ENCODE peak calls at places on chromosomes 1 and 21, in six cellular contexts. O is esophagus muscularis mucosa, V is HCT116, P is GM12878, T is IMR-90, M is A549. H is an unnamed sample. For H3K4me1, the result is how much of the 10 kb centered on the place peaks cover.

GRCh38 chr21:15051652-15052554 is 12.9 kb downstream of the NRIP1 start:
- DNase-seq in T (peak), M (peak), V (no peak), P (no peak), O (no peak), H (no peak)

GRCh38 chr1:19427087-19427781 is 58.1 kb downstream of the CAPZB start:
- DNase-seq in O (no peak), T (peak), P (no peak), V (no peak), M (no peak), H (no peak)

GRCh38 chr1:159171254-159171687 is at the start of gene CADM3:
- DNase-seq in V (no peak), P (no peak), O (no peak), M (no peak), T (no peak), H (no peak)

GRCh38 chr1:27403065-27403726 is 10.8 kb downstream of the GPR3 start:
- DNase-seq in O (peak), T (peak), V (no peak), P (no peak), M (peak), H (peak)

GRCh38 chr1:49630156-49630555 is 393.6 kb downstream of the AGBL4 start:
- DNase-seq in P (no peak), O (no peak), M (no peak), V (no peak), T (no peak), H (no peak)

GRCh38 chr1:185560760-185561159 is 173.4 kb upstream of the HMCN1 start:
- DNase-seq in P (no peak), V (no peak), T (no peak), O (no peak), M (no peak), H (peak)

GRCh38 chr1:57360846-57361407 is 62.9 kb downstream of the DAB1 start:
- DNase-seq in T (no peak), P (no peak), V (no peak), O (no peak), M (no peak), H (no peak)

GRCh38 chr1:97849350-97850339 is 71.2 kb downstream of the DPYD start:
- DNase-seq in M (peak), V (no peak), P (no peak), T (peak), O (no peak), H (no peak)

GRCh38 chr1:72230746-72231145 is 51.6 kb downstream of the NEGR1 start:
- DNase-seq in V (no peak), T (peak), O (no peak), P (no peak), M (no peak), H (no peak)

GRCh38 chr1:116538527-116538926 is 32.3 kb downstream of the CD58 start:
- DNase-seq in P (no peak), M (peak), V (peak), O (no peak), T (peak), H (no peak)

GRCh38 chr1:116537439-116537838 is 33.4 kb downstream of the CD58 start:
- DNase-seq in T (peak), V (peak), P (no peak), O (no peak), M (peak), H (no peak)

GRCh38 chr1:116544588-116545358 is 26.1 kb downstream of the CD58 start:
- DNase-seq in M (no peak), V (no peak), O (no peak), P (no peak), T (no peak), H (no peak)

GRCh38 chr1:116537898-116538297 is 32.9 kb downstream of the CD58 start:
- DNase-seq in T (no peak), V (no peak), M (no peak), O (no peak), P (no peak), H (no peak)

GRCh38 chr1:116540088-116540487 is 30.7 kb downstream of the CD58 start:
- DNase-seq in P (no peak), V (no peak), T (no peak), O (no peak), M (no peak), H (no peak)
- TF ChIP-seq POLR2A in P (no peak), V (no peak), T (no peak), O (no peak), M (no peak), H (no peak)

GRCh38 chr21:44299458-44300261 is at the start of gene PFKL:
- DNase-seq in O (no peak), T (peak), V (no peak), P (peak), M (peak), H (no peak)
- H3K4me1 ChIP-seq in O (half or more), T (under half), V (under half), P (under half), M (under half), H (under half)

GRCh38 chr21:8991968-8992621 is 1529.3 kb upstream of the TPTE start:
- DNase-seq in P (no peak), V (no peak), T (no peak), M (peak), O (peak), H (no peak)
- H3K4me3 ChIP-seq in P (no peak), V (no peak), T (no peak), M (no peak), O (no peak), H (no peak)

GRCh38 chr1:143720087-143721023 is 251.4 kb downstream of the FAM72C start:
- DNase-seq in O (no peak), M (peak), P (no peak), T (peak), V (no peak), H (no peak)
- TF ChIP-seq POLR2A in O (no peak), M (no peak), P (no peak), T (no peak), V (no peak), H (no peak)

GRCh38 chr1:208203127-208203847 is 40.9 kb downstream of the PLXNA2 start:
- DNase-seq in V (no peak), M (peak), O (no peak), P (no peak), T (peak), H (no peak)

GRCh38 chr1:208202333-208202987 is 41.7 kb downstream of the PLXNA2 start:
- DNase-seq in M (no peak), V (no peak), O (no peak), P (no peak), T (no peak), H (no peak)

GRCh38 chr1:208205216-208206013 is 38.8 kb downstream of the PLXNA2 start:
- DNase-seq in T (no peak), V (no peak), P (no peak), M (no peak), O (no peak), H (no peak)

GRCh38 chr1:208204779-208205178 is 39.4 kb downstream of the PLXNA2 start:
- DNase-seq in P (no peak), O (no peak), T (no peak), M (no peak), V (no peak), H (no peak)

GRCh38 chr1:208203848-208204609 is 40.2 kb downstream of the PLXNA2 start:
- DNase-seq in O (no peak), V (no peak), M (no peak), P (no peak), T (no peak), H (no peak)
- H3K4me1 ChIP-seq in O (half or more), V (under half), M (under half), P (under half), T (under half), H (half or more)

GRCh38 chr1:228457017-228457395 is 30.2 kb upstream of the RNF187 start:
- DNase-seq in O (no peak), M (no peak), P (no peak), V (no peak), T (no peak), H (no peak)

GRCh38 chr1:228454238-228454637 is 32.9 kb upstream of the RNF187 start:
- DNase-seq in P (no peak), V (no peak), T (no peak), O (no peak), M (no peak), H (no peak)

GRCh38 chr1:228455715-228456114 is 31.5 kb upstream of the RNF187 start:
- DNase-seq in T (peak), M (no peak), O (no peak), P (no peak), V (no peak), H (no peak)

GRCh38 chr1:228457396-228458176 is 29.6 kb upstream of the RNF187 start:
- DNase-seq in V (peak), M (peak), P (peak), O (peak), T (peak), H (peak)

GRCh38 chr1:228456252-228457016 is 30.7 kb upstream of the RNF187 start:
- DNase-seq in V (no peak), P (no peak), O (no peak), M (no peak), T (no peak), H (no peak)
- H3K4me3 ChIP-seq in V (peak), P (peak), O (peak), M (peak), T (peak), H (no peak)

DNA sequence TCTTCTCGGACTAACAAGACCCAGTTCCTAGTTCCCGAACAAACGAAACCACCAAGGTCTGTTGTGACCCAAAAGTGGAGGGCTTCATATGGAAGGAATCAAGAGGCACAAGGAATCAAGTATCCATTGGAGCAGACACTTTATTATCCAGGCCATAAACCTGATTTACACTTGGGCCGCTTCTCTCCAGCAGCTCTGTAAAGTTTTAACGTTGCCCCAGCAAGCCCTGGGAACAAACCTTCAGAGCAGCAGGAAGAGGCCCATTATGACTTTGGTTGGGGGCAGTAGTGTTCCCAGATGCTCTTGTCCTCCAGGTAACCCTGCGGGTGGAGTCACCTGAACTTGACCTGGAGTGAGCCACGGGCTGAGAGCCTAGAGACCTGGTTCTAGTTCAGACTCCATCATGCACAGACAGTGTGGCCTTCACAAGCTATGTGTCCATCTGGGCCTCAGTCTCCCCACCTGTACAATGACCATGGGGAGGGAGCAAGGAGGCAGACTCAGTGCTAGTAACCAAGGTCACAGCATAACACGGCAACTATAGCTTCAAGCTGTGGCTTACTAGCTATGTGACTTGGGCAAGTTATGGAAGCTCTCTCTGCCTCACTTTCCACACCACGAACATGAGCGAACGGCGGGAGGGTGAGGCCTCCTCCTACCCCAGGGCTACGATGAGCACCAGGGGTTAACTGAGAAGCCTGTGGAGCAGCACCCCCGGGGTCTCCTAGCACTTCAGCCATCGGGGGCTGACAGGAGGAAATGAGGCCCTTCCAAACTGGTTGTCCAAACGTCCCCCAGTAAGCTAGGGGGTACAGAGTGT is 95.7 kb downstream of the GLIS1 start:
- DNase-seq in M (no peak), O (no peak), V (no peak), T (no peak), P (no peak), H (peak)
- TF ChIP-seq POLR2A in M (no peak), O (no peak), V (no peak), T (no peak), P (no peak), H (no peak)

DNA sequence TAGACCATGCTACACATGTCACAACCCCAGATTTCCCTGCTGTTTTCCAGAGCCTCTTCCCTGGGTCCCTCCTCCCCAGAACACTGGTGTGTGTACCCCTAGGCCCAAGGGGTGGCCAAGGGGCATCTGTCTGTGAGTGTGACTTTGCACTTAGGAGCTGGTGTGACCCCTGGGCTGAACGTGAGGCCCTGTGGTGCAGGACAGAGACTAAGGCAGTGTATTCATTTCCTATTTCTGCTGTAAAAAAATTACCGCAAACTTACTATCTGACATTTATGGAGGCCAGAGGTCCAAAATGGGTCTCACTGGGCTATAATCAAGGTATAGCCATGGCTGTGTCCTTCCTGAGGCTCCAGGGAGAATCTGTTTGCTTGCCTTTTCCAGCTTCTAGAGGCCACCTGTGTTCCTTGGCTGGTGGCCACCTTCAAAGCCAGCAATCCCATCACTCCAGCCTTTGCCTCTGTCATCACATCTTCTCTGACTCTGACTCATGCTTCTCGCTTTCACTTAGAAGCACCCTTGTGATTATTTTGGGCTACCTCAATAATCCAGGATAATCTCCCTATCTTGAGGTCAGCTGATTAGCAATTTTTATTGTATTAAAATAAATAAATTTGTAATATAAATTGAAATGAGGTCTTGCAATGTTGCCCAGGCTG is 24.0 kb upstream of the ELOA start:
- DNase-seq in T (peak), V (no peak), O (no peak), M (no peak), P (no peak), H (peak)
- H3K4me1 ChIP-seq in T (under half), V (under half), O (under half), M (under half), P (under half), H (under half)